ENCODE peak calls at places on chromosome 11, in seven cellular contexts. I is endothelial cell, Y is astrocyte of the cerebellum, T is WTC11, D is fibroblast of the conjunctiva, L is HCEC 1CT, M is retina. U is an unnamed sample.

GRCh38 chr11:129484068-129484467 is 108.4 kb downstream of the BARX2 start:
- DNase-seq in I (no peak), Y (no peak), T (no peak), D (no peak), L (no peak), M (no peak), U (no peak)

GRCh38 chr11:95140397-95141030 is 50.9 kb downstream of the ENDOD1 start:
- DNase-seq in I (no peak), Y (no peak), T (no peak), D (no peak), L (no peak), M (no peak), U (no peak)

GRCh38 chr11:133814588-133814987 is 30.7 kb downstream of the SPATA19 start:
- DNase-seq in I (no peak), Y (no peak), T (no peak), D (no peak), L (no peak), M (no peak), U (no peak)

GRCh38 chr11:100525635-100526034 is 161.5 kb upstream of the ARHGAP42 start:
- DNase-seq in I (peak), Y (no peak), T (peak), D (no peak), L (no peak), M (no peak), U (peak)

GRCh38 chr11:103222801-103223200 is 113.6 kb downstream of the DYNC2H1 start:
- DNase-seq in I (no peak), Y (peak), T (no peak), D (no peak), L (no peak), M (no peak), U (no peak)

GRCh38 chr11:128956401-128957203 is 13.9 kb upstream of the TP53AIP1 start:
- DNase-seq in I (peak), Y (peak), T (no peak), D (peak), L (peak), M (peak), U (peak)

GRCh38 chr11:3357302-3357701 is 21.6 kb downstream of the ZNF195 start:
- DNase-seq in I (no peak), Y (no peak), T (no peak), D (no peak), L (no peak), M (no peak), U (no peak)

GRCh38 chr11:121615506-121615905 is 162.7 kb upstream of the SORL1-AS1 start:
- DNase-seq in I (no peak), Y (no peak), T (no peak), D (no peak), L (no peak), M (no peak), U (no peak)

GRCh38 chr11:73334244-73335203 is 26.4 kb downstream of the ARHGEF17 start:
- DNase-seq in I (peak), Y (no peak), T (no peak), D (peak), L (peak), M (no peak), U (no peak)

GRCh38 chr11:126764221-126764620 is 236.3 kb downstream of the KIRREL3 start:
- DNase-seq in I (no peak), Y (no peak), T (no peak), D (no peak), L (no peak), M (no peak), U (no peak)

GRCh38 chr11:116414357-116414756 is 358.4 kb downstream of the BUD13 start:
- DNase-seq in I (no peak), Y (no peak), T (no peak), D (no peak), L (no peak), M (no peak), U (no peak)

GRCh38 chr11:88188251-88189030 is 13.2 kb upstream of the RAB38 start:
- DNase-seq in I (no peak), Y (no peak), T (no peak), D (no peak), L (no peak), M (no peak), U (peak)

GRCh38 chr11:8149726-8150125 is 19.1 kb downstream of the RIC3 start:
- DNase-seq in I (no peak), Y (no peak), T (no peak), D (no peak), L (no peak), M (no peak), U (no peak)

GRCh38 chr11:106399075-106399500 is 321.6 kb downstream of the AASDHPPT start:
- DNase-seq in I (no peak), Y (peak), T (no peak), D (peak), L (peak), M (peak), U (peak)

GRCh38 chr11:16603245-16603644 is 135.2 kb upstream of the C11orf58 start:
- DNase-seq in I (no peak), Y (no peak), T (peak), D (no peak), L (no peak), M (no peak), U (no peak)

GRCh38 chr11:29318134-29318845 is 698.5 kb downstream of the KCNA4 start:
- DNase-seq in I (no peak), Y (peak), T (no peak), D (no peak), L (peak), M (no peak), U (no peak)

GRCh38 chr11:85889676-85890579 is 34.7 kb downstream of the CCDC83 start:
- DNase-seq in I (no peak), Y (peak), T (no peak), D (no peak), L (peak), M (no peak), U (no peak)

GRCh38 chr11:100152751-100153150 is 534.3 kb upstream of the ARHGAP42 start:
- DNase-seq in I (no peak), Y (no peak), T (no peak), D (no peak), L (no peak), M (no peak), U (no peak)

GRCh38 chr11:78419327-78419726 is 1.7 kb upstream of the GAB2 start:
- DNase-seq in I (no peak), Y (peak), T (no peak), D (peak), L (peak), M (no peak), U (no peak)

GRCh38 chr11:78504708-78505107 is 70.0 kb downstream of the NARS2 start:
- DNase-seq in I (no peak), Y (no peak), T (no peak), D (no peak), L (no peak), M (no peak), U (no peak)

GRCh38 chr11:69008774-69009440 is 4.1 kb downstream of the MRGPRF start:
- DNase-seq in I (no peak), Y (peak), T (no peak), D (peak), L (peak), M (no peak), U (no peak)

GRCh38 chr11:98099371-98099770 is 921.4 kb upstream of the CNTN5 start:
- DNase-seq in I (no peak), Y (no peak), T (no peak), D (no peak), L (no peak), M (no peak), U (no peak)

GRCh38 chr11:93089474-93090102 is 108.2 kb downstream of the SLC36A4 start:
- DNase-seq in I (peak), Y (peak), T (peak), D (peak), L (peak), M (peak), U (peak)

GRCh38 chr11:82978422-82979099 is 77.0 kb downstream of the DDIAS start:
- DNase-seq in I (no peak), Y (peak), T (no peak), D (peak), L (peak), M (no peak), U (no peak)

GRCh38 chr11:115721309-115722007 is 217.2 kb upstream of the CADM1 start:
- DNase-seq in I (no peak), Y (no peak), T (no peak), D (no peak), L (no peak), M (no peak), U (no peak)

GRCh38 chr11:77082838-77083552 is 16.2 kb downstream of the CAPN5 start:
- DNase-seq in I (no peak), Y (no peak), T (peak), D (no peak), L (no peak), M (no peak), U (peak)

GRCh38 chr11:64173616-64174355 is 7.9 kb upstream of the MACROD1 start:
- DNase-seq in I (no peak), Y (no peak), T (no peak), D (no peak), L (peak), M (no peak), U (no peak)

U was measured in WERI-Rb-1.